ENCODE peak calls at places on chromosomes 5 and 9, in ten cellular contexts. E is esophagus squamous epithelium; G is GM18507; Z is cardiac fibroblast; P is activated naive CD4-positive, alpha-beta T cell; M is stimulated activated CD4-positive, alpha-beta T cell treated with anti-CD3 and anti-CD28 coated beads, Interleukin-15, amount 100 ng/mL, for 24 hours; Q is foreskin fibroblast; S is adipocyte; W is astrocyte; K is LoVo. U is an unnamed sample.

GRCh38 chr9:126661521-126662251 is 48.0 kb downstream of the LMX1B start:
- DNase-seq in Z (peak; percentile 31), E (no peak), M (no peak), W (no peak), Q (no peak), G (no peak), K (no peak), S (no peak), P (no peak), U (no peak)

GRCh38 chr5:150542933-150543445 is 35.1 kb downstream of the NDST1 start:
- DNase-seq in Q (no peak), E (no peak), G (no peak), K (peak; percentile 62), W (no peak), M (no peak), Z (no peak), S (no peak), P (no peak), U (no peak)

GRCh38 chr5:56075361-56075760 is 80.6 kb upstream of the IL6ST start:
- DNase-seq in P (no peak), G (no peak), Z (peak; percentile 57), S (peak; percentile 79), M (no peak), Q (peak; percentile 68), K (no peak), E (no peak), W (peak; percentile 41), U (peak; percentile 40)

GRCh38 chr5:9437741-9438240 is 108.1 kb downstream of the SEMA5A start:
- DNase-seq in K (no peak), S (peak; percentile 28), G (no peak), P (no peak), Q (peak; percentile 93), W (peak; percentile 89), M (no peak), Z (peak; percentile 88), E (no peak), U (peak; percentile 8)

GRCh38 chr5:86929123-86929766 is 311.5 kb downstream of the COX7C start:
- DNase-seq in S (no peak), Q (no peak), G (no peak), P (no peak), W (no peak), E (no peak), M (no peak), K (no peak), Z (no peak), U (no peak)

GRCh38 chr5:90367879-90368278 is 41.7 kb downstream of the CETN3 start:
- DNase-seq in Q (no peak), P (no peak), W (no peak), Z (no peak), S (no peak), G (no peak), M (no peak), E (no peak), K (no peak), U (no peak)

GRCh38 chr5:130135506-130135905 is 231.2 kb downstream of the CHSY3 start:
- DNase-seq in Q (peak; percentile 43), W (peak; percentile 74), G (no peak), M (no peak), S (peak; percentile 89), K (no peak), P (no peak), E (no peak), Z (peak; percentile 93), U (no peak)

GRCh38 chr9:98375138-98375726 is 119.8 kb upstream of the TBC1D2 start:
- DNase-seq in G (no peak), W (peak; percentile 81), Z (peak; percentile 96), M (no peak), S (peak; percentile 36), E (no peak), Q (peak; percentile 82), P (no peak), K (no peak), U (no peak)

GRCh38 chr9:35611230-35611797 is 6.3 kb downstream of the TESK1 start:
- DNase-seq in S (peak; percentile 70), Q (peak; percentile 28), E (no peak), P (peak; percentile 25), G (no peak), W (peak; percentile 19), Z (peak; percentile 63), M (peak; percentile 72), K (peak; percentile 29), U (peak; percentile 46)

GRCh38 chr9:79778581-79778980 is 206.8 kb downstream of the TLE4 start:
- DNase-seq in M (no peak), E (no peak), P (no peak), K (no peak), S (no peak), Z (no peak), W (no peak), G (no peak), Q (no peak), U (no peak)

GRCh38 chr5:43066231-43066798 is 26.2 kb upstream of the ANXA2R start:
- DNase-seq in Q (peak; percentile 50), E (no peak), K (peak; percentile 77), G (no peak), P (peak; percentile 65), M (peak; percentile 78), Z (peak; percentile 74), W (peak; percentile 50), S (peak; percentile 81), U (peak; percentile 55)

GRCh38 chr5:76022611-76023010 is 60.6 kb upstream of the SV2C start:
- DNase-seq in G (no peak), K (no peak), M (no peak), Z (no peak), W (no peak), P (no peak), Q (no peak), E (no peak), S (no peak), U (no peak)